ENCODE peak calls at places on chromosome 13, in nine cellular contexts. One of them, this sample, is unnamed.

GRCh38 chr13:98839826-98840769 is 87.6 kb upstream of the SLC15A1 start:
- DNase-seq in fibroblast of villous mesenchyme: peak
- DNase-seq in heart right ventricle: peak
- DNase-seq in right lobe of liver: peak
- DNase-seq in endodermal cell: peak
- DNase-seq in AG04450: no peak
- DNase-seq in astrocyte: peak
- DNase-seq in mucosa of descending colon: peak
- DNase-seq in AG10803: peak
- DNase-seq in this sample: peak

GRCh38 chr13:112588490-112589297 is 741 bp upstream of the TUBGCP3 start:
- DNase-seq in mucosa of descending colon: no peak
- DNase-seq in astrocyte: no peak
- DNase-seq in heart right ventricle: no peak
- DNase-seq in AG04450: no peak
- DNase-seq in right lobe of liver: no peak
- DNase-seq in fibroblast of villous mesenchyme: no peak
- DNase-seq in endodermal cell: no peak
- DNase-seq in AG10803: no peak
- DNase-seq in this sample: no peak

GRCh38 chr13:19173752-19174151 is 7.9 kb downstream of the TUBA3C start:
- DNase-seq in astrocyte: no peak
- DNase-seq in endodermal cell: no peak
- DNase-seq in right lobe of liver: no peak
- DNase-seq in heart right ventricle: no peak
- DNase-seq in AG10803: no peak
- DNase-seq in fibroblast of villous mesenchyme: no peak
- DNase-seq in AG04450: no peak
- DNase-seq in mucosa of descending colon: no peak
- DNase-seq in this sample: no peak

GRCh38 chr13:93226623-93227279 is at the start of gene GPC6:
- DNase-seq in astrocyte: peak
- DNase-seq in endodermal cell: peak
- DNase-seq in fibroblast of villous mesenchyme: peak
- DNase-seq in mucosa of descending colon: peak
- DNase-seq in right lobe of liver: peak
- DNase-seq in heart right ventricle: no peak
- DNase-seq in AG10803: peak
- DNase-seq in AG04450: peak
- DNase-seq in this sample: peak

GRCh38 chr13:40132249-40132648 is 476.8 kb downstream of the COG6 start:
- DNase-seq in mucosa of descending colon: no peak
- DNase-seq in AG04450: no peak
- DNase-seq in right lobe of liver: no peak
- DNase-seq in AG10803: no peak
- DNase-seq in heart right ventricle: no peak
- DNase-seq in endodermal cell: no peak
- DNase-seq in astrocyte: no peak
- DNase-seq in fibroblast of villous mesenchyme: no peak
- DNase-seq in this sample: no peak

GRCh38 chr13:58994778-58995177 is 1169.0 kb downstream of the DIAPH3 start:
- DNase-seq in AG04450: no peak
- DNase-seq in astrocyte: no peak
- DNase-seq in right lobe of liver: no peak
- DNase-seq in mucosa of descending colon: no peak
- DNase-seq in heart right ventricle: no peak
- DNase-seq in AG10803: no peak
- DNase-seq in fibroblast of villous mesenchyme: no peak
- DNase-seq in endodermal cell: no peak
- DNase-seq in this sample: peak

GRCh38 chr13:46751811-46752635 is 44.9 kb downstream of the ESD start:
- DNase-seq in astrocyte: peak
- DNase-seq in mucosa of descending colon: peak
- DNase-seq in heart right ventricle: no peak
- DNase-seq in AG04450: no peak
- DNase-seq in AG10803: peak
- DNase-seq in fibroblast of villous mesenchyme: no peak
- DNase-seq in endodermal cell: no peak
- DNase-seq in right lobe of liver: no peak
- DNase-seq in this sample: peak

GRCh38 chr13:94009696-94010095 is 469.8 kb downstream of the DCT start:
- DNase-seq in endodermal cell: no peak
- DNase-seq in fibroblast of villous mesenchyme: peak
- DNase-seq in right lobe of liver: no peak
- DNase-seq in mucosa of descending colon: no peak
- DNase-seq in AG04450: no peak
- DNase-seq in heart right ventricle: no peak
- DNase-seq in astrocyte: peak
- DNase-seq in AG10803: peak
- DNase-seq in this sample: peak

GRCh38 chr13:112741185-112741755 is 51.4 kb downstream of the ATP11A start:
- DNase-seq in AG10803: no peak
- DNase-seq in AG04450: no peak
- DNase-seq in endodermal cell: no peak
- DNase-seq in heart right ventricle: no peak
- DNase-seq in mucosa of descending colon: no peak
- DNase-seq in astrocyte: no peak
- DNase-seq in right lobe of liver: no peak
- DNase-seq in fibroblast of villous mesenchyme: peak
- DNase-seq in this sample: no peak

GRCh38 chr13:42000836-42001235 is 39.9 kb upstream of the VWA8 start:
- DNase-seq in right lobe of liver: no peak
- DNase-seq in fibroblast of villous mesenchyme: no peak
- DNase-seq in mucosa of descending colon: no peak
- DNase-seq in heart right ventricle: no peak
- DNase-seq in AG04450: no peak
- DNase-seq in AG10803: peak
- DNase-seq in astrocyte: peak
- DNase-seq in endodermal cell: no peak
- DNase-seq in this sample: no peak

GRCh38 chr13:30276178-30276577 is 31.2 kb downstream of the KATNAL1 start:
- DNase-seq in fibroblast of villous mesenchyme: no peak
- DNase-seq in heart right ventricle: no peak
- DNase-seq in AG10803: no peak
- DNase-seq in astrocyte: peak
- DNase-seq in right lobe of liver: no peak
- DNase-seq in AG04450: no peak
- DNase-seq in mucosa of descending colon: no peak
- DNase-seq in endodermal cell: no peak
- DNase-seq in this sample: no peak

GRCh38 chr13:35953537-35954206 is 177.5 kb downstream of the DCLK1 start:
- DNase-seq in astrocyte: peak
- DNase-seq in AG10803: peak
- DNase-seq in heart right ventricle: peak
- DNase-seq in mucosa of descending colon: peak
- DNase-seq in endodermal cell: peak
- DNase-seq in right lobe of liver: no peak
- DNase-seq in fibroblast of villous mesenchyme: peak
- DNase-seq in AG04450: peak
- DNase-seq in this sample: peak
- TF ChIP-seq CTCF in astrocyte: peak
- TF ChIP-seq CTCF in AG10803: peak
- TF ChIP-seq CTCF in heart right ventricle: peak
- TF ChIP-seq CTCF in mucosa of descending colon: no peak
- TF ChIP-seq CTCF in endodermal cell: peak
- TF ChIP-seq CTCF in right lobe of liver: peak
- TF ChIP-seq CTCF in fibroblast of villous mesenchyme: peak
- TF ChIP-seq CTCF in AG04450: peak
- TF ChIP-seq CTCF in this sample: peak

GRCh38 chr13:33723772-33724435 is 94.0 kb upstream of the RFC3 start:
- DNase-seq in endodermal cell: peak
- DNase-seq in AG04450: peak
- DNase-seq in fibroblast of villous mesenchyme: peak
- DNase-seq in right lobe of liver: peak
- DNase-seq in AG10803: peak
- DNase-seq in heart right ventricle: peak
- DNase-seq in mucosa of descending colon: peak
- DNase-seq in astrocyte: peak
- DNase-seq in this sample: peak

GRCh38 chr13:33725340-33725739 is 92.6 kb upstream of the RFC3 start:
- DNase-seq in AG10803: no peak
- DNase-seq in mucosa of descending colon: no peak
- DNase-seq in fibroblast of villous mesenchyme: no peak
- DNase-seq in astrocyte: no peak
- DNase-seq in AG04450: no peak
- DNase-seq in right lobe of liver: no peak
- DNase-seq in heart right ventricle: no peak
- DNase-seq in endodermal cell: no peak
- DNase-seq in this sample: no peak

GRCh38 chr13:33728271-33729037 is 89.5 kb upstream of the RFC3 start:
- DNase-seq in right lobe of liver: peak
- DNase-seq in AG04450: no peak
- DNase-seq in heart right ventricle: peak
- DNase-seq in AG10803: peak
- DNase-seq in mucosa of descending colon: no peak
- DNase-seq in endodermal cell: no peak
- DNase-seq in fibroblast of villous mesenchyme: no peak
- DNase-seq in astrocyte: no peak
- DNase-seq in this sample: peak

GRCh38 chr13:33730147-33730546 is 87.8 kb upstream of the RFC3 start:
- DNase-seq in AG10803: no peak
- DNase-seq in AG04450: no peak
- DNase-seq in right lobe of liver: no peak
- DNase-seq in astrocyte: no peak
- DNase-seq in fibroblast of villous mesenchyme: no peak
- DNase-seq in endodermal cell: no peak
- DNase-seq in heart right ventricle: no peak
- DNase-seq in mucosa of descending colon: no peak
- DNase-seq in this sample: peak

GRCh38 chr13:33727356-33728083 is 90.4 kb upstream of the RFC3 start:
- DNase-seq in AG04450: no peak
- DNase-seq in mucosa of descending colon: no peak
- DNase-seq in right lobe of liver: no peak
- DNase-seq in astrocyte: no peak
- DNase-seq in AG10803: no peak
- DNase-seq in heart right ventricle: no peak
- DNase-seq in fibroblast of villous mesenchyme: no peak
- DNase-seq in endodermal cell: no peak
- DNase-seq in this sample: no peak
- H3K4me3 ChIP-seq in AG04450: no peak
- H3K4me3 ChIP-seq in mucosa of descending colon: no peak
- H3K4me3 ChIP-seq in right lobe of liver: no peak
- H3K4me3 ChIP-seq in astrocyte: no peak
- H3K4me3 ChIP-seq in AG10803: no peak
- H3K4me3 ChIP-seq in heart right ventricle: no peak
- H3K4me3 ChIP-seq in fibroblast of villous mesenchyme: no peak
- H3K4me3 ChIP-seq in endodermal cell: no peak
- H3K4me3 ChIP-seq in this sample: no peak

DNA sequence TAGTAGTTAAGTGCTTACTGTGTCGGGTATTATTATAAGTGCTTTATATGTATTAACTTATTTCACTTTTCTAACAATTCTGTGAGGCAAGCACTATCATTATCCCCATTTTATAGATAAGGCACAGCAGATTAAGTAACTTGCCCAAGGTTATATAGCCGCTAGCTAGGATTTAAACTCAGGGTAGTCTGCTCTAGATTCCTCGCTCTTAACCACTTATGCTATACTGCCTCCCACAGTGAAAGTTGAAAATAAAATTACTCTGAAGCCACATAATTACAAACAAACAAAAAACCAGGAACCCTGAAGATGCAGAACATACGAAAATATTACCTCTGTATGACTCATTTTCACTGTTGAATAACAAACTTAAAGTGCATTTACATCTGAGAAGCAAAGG is 3.9 kb downstream of the TEX30 start:
- DNase-seq in fibroblast of villous mesenchyme: peak
- DNase-seq in AG10803: no peak
- DNase-seq in mucosa of descending colon: no peak
- DNase-seq in heart right ventricle: no peak
- DNase-seq in right lobe of liver: no peak
- DNase-seq in astrocyte: no peak
- DNase-seq in AG04450: no peak
- DNase-seq in endodermal cell: no peak
- DNase-seq in this sample: peak
- TF ChIP-seq CTCF in fibroblast of villous mesenchyme: peak
- TF ChIP-seq CTCF in AG10803: no peak
- TF ChIP-seq CTCF in mucosa of descending colon: no peak
- TF ChIP-seq CTCF in heart right ventricle: no peak
- TF ChIP-seq CTCF in right lobe of liver: no peak
- TF ChIP-seq CTCF in astrocyte: no peak
- TF ChIP-seq CTCF in AG04450: no peak
- TF ChIP-seq CTCF in endodermal cell: no peak
- TF ChIP-seq CTCF in this sample: peak

DNA sequence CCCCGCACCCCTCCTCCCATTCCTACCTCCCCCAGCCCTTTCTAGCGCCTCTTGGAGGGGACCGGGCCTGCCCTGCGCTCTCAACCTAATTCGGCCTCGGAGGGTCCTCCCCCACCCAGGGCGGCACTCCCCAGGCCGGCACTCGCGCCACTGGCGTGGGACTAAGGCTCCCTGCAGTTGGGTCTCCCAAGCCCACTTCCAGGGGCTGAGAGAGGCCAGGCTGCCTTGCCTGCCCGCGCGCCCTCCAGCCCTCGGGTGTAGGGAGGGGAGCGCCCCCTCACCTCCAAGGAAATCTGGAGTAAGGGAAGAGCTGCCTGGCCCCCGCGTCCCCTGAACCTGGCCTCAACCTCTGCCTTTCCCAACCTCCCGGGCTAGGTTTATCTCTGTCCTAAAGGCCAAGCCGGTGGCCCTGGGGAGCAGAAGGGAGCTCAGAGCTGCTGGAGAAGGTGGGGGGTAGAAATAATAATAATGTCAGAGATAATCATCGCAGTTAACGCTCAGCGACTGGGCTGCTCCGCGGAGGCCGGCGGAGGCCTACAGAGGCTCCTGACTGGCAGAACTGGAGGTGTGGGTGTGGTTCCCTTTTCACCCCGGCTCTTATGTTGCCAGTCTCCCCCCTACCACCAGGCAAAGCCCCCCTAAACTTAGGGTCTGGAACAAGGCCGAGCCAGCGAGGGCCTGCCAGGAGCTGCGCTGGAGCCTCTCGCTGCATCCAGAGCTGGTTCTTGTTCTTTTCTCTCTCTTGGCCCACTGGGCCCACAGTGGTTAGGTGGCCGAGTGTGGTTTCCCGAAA is 9.6 kb downstream of the ZIC2 start:
- DNase-seq in AG04450: no peak
- DNase-seq in AG10803: no peak
- DNase-seq in astrocyte: no peak
- DNase-seq in fibroblast of villous mesenchyme: no peak
- DNase-seq in heart right ventricle: no peak
- DNase-seq in mucosa of descending colon: no peak
- DNase-seq in right lobe of liver: no peak
- DNase-seq in endodermal cell: peak
- DNase-seq in this sample: peak
- H3K4me3 ChIP-seq in AG04450: no peak
- H3K4me3 ChIP-seq in AG10803: no peak
- H3K4me3 ChIP-seq in astrocyte: no peak
- H3K4me3 ChIP-seq in fibroblast of villous mesenchyme: no peak
- H3K4me3 ChIP-seq in heart right ventricle: no peak
- H3K4me3 ChIP-seq in mucosa of descending colon: no peak
- H3K4me3 ChIP-seq in right lobe of liver: no peak
- H3K4me3 ChIP-seq in endodermal cell: no peak
- H3K4me3 ChIP-seq in this sample: peak